ENCODE peak calls at places on chromosomes 12 and 14, in ten cellular contexts. G is left ventricle myocardium inferior, S is cardiac muscle cell, R is IMR-90, W is A549, N is astrocyte, M is right atrium auricular region, H is HepG2, F is heart right ventricle, C is ovary. L is an unnamed sample. For H3K4me1, the result is how much of the 10 kb centered on the place peaks cover.

GRCh38 chr14:31420013-31420318 is 384 bp downstream of the HEATR5A start:
- DNase-seq in C (peak), S (peak), H (peak), F (peak), W (peak), N (no peak), M (peak), G (peak), R (no peak), L (peak)

GRCh38 chr12:27779416-27779815 is 617 bp upstream of the KLHL42 start:
- DNase-seq in F (no peak), N (no peak), H (peak), W (peak), S (no peak), M (no peak), C (peak), G (peak), R (no peak), L (peak)

GRCh38 chr12:81245458-81245857 is 167.6 kb downstream of the ACSS3 start:
- DNase-seq in W (no peak), G (no peak), N (no peak), S (no peak), R (no peak), C (no peak), F (no peak), H (no peak), M (no peak), L (no peak)

GRCh38 chr12:112978163-112979081 is at the start of gene OAS2:
- DNase-seq in G (peak), W (no peak), R (peak), H (peak), C (no peak), F (peak), S (peak), M (peak), N (no peak), L (peak)

GRCh38 chr12:52243774-52244614 is 11.0 kb downstream of the KRT7 start:
- DNase-seq in M (peak), H (peak), G (peak), W (peak), F (peak), S (no peak), N (peak), R (peak), C (peak), L (peak)

GRCh38 chr12:64088431-64089349 is 133.4 kb downstream of the KICS2 start:
- DNase-seq in G (peak), H (peak), W (peak), F (no peak), S (peak), N (peak), M (peak), C (peak), R (peak), L (peak)

GRCh38 chr14:29236401-29236800 is 469.8 kb downstream of the FOXG1 start:
- DNase-seq in N (no peak), F (no peak), H (no peak), G (no peak), S (no peak), R (no peak), C (no peak), W (no peak), M (no peak), L (no peak)

GRCh38 chr12:2339022-2339431 is 286.2 kb downstream of the CACNA1C start:
- DNase-seq in C (no peak), M (no peak), H (no peak), F (no peak), G (no peak), N (peak), R (peak), S (no peak), W (peak), L (peak)

GRCh38 chr14:81565441-81566290 is 32.0 kb upstream of the SEL1L start:
- DNase-seq in N (no peak), M (no peak), C (no peak), H (peak), G (no peak), F (no peak), S (peak), W (peak), R (no peak), L (peak)

GRCh38 chr14:50452285-50452684 is 55.6 kb upstream of the CDKL1 start:
- DNase-seq in N (no peak), R (peak), C (no peak), W (no peak), G (no peak), H (no peak), F (no peak), M (no peak), S (no peak), L (no peak)

GRCh38 chr12:95269892-95270291 is 52.3 kb downstream of the VEZT start:
- DNase-seq in S (no peak), H (no peak), F (no peak), N (no peak), M (no peak), C (no peak), W (no peak), R (no peak), G (no peak), L (no peak)

GRCh38 chr12:43760396-43760795 is 1.6 kb downstream of the IRAK4 start:
- DNase-seq in S (no peak), H (no peak), M (no peak), W (no peak), C (no peak), R (no peak), G (no peak), N (no peak), F (no peak), L (peak)

GRCh38 chr14:69493791-69494190 is 9.3 kb downstream of the PLEKHD1 start:
- DNase-seq in H (no peak), R (no peak), S (no peak), G (no peak), C (no peak), N (no peak), F (no peak), W (no peak), M (no peak), L (no peak)

GRCh38 chr12:51234533-51234932 is 4.1 kb upstream of the DAZAP2 start:
- DNase-seq in S (no peak), R (no peak), C (no peak), W (no peak), M (no peak), N (no peak), H (no peak), G (no peak), F (no peak), L (no peak)

GRCh38 chr14:96583605-96584041 is 81.4 kb downstream of the PAPOLA start:
- DNase-seq in C (no peak), N (no peak), W (no peak), H (no peak), G (no peak), F (no peak), M (peak), S (no peak), R (no peak), L (no peak)

GRCh38 chr12:3492868-3493224 is 1.8 kb downstream of the PRMT8 start:
- DNase-seq in F (no peak), H (no peak), M (no peak), R (no peak), N (no peak), G (no peak), S (peak), W (no peak), C (no peak), L (no peak)

GRCh38 chr12:3490848-3491382 is at the start of gene PRMT8:
- DNase-seq in G (no peak), N (no peak), S (peak), W (no peak), C (no peak), F (no peak), H (no peak), R (no peak), M (no peak), L (no peak)

GRCh38 chr12:3493225-3494049 is 2.4 kb downstream of the PRMT8 start:
- DNase-seq in W (no peak), R (no peak), G (peak), S (peak), N (no peak), H (no peak), C (no peak), F (peak), M (no peak), L (no peak)

GRCh38 chr12:3489057-3489456 is 1.9 kb upstream of the PRMT8 start:
- DNase-seq in H (no peak), S (no peak), M (no peak), N (peak), R (no peak), G (no peak), W (no peak), C (no peak), F (no peak), L (no peak)

GRCh38 chr12:3491938-3492867 is 1.2 kb downstream of the PRMT8 start:
- DNase-seq in H (peak), M (no peak), C (peak), W (peak), F (peak), N (peak), R (peak), S (peak), G (peak), L (no peak)
- H3K4me3 ChIP-seq in H (no peak), M (peak), C (no peak), W (no peak), F (peak), N (no peak), R (no peak), S (peak), G (peak), L (no peak)

GRCh38 chr12:84912191-84913142 is at the start of gene SLC6A15:
- DNase-seq in M (no peak), C (peak), S (peak), N (peak), G (no peak), W (peak), R (peak), F (no peak), H (no peak), L (peak)
- H3K27ac ChIP-seq in M (no peak), C (no peak), S (no peak), N (peak), G (no peak), W (peak), R (no peak), F (no peak), H (no peak), L (no peak)

GRCh38 chr14:64504310-64504896 is at the start of gene ZBTB1:
- DNase-seq in F (peak), C (peak), W (peak), N (peak), M (peak), H (peak), S (peak), G (peak), R (peak), L (peak)
- H3K4me1 ChIP-seq in F (half or more), C (under half), W (half or more), N (under half), M (half or more), H (half or more), S (under half), G (half or more), R (under half), L (under half)

DNA sequence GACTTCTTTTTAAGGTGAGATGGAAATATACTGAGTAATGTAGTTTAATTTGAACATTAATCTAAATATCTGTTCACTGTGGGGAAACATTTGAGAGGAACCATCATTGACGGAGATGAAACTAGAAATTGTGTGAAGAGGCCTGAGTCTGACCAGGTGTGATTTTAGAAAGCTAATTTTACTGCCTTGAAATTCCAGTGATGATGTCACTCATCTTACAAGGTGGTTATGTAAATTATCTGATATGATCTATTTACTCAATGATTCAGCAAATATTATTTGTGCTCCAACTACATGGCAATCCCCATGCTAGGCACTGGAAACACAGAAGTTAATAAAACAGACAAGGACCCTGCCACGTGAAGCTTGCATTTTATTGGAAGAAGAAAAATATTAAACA is 435.7 kb upstream of the DCN start:
- DNase-seq in H (no peak), M (no peak), N (no peak), S (no peak), W (no peak), F (no peak), C (no peak), G (no peak), R (no peak), L (peak)
- H3K4me3 ChIP-seq in H (no peak), M (no peak), N (no peak), S (no peak), W (no peak), F (no peak), C (no peak), G (no peak), R (no peak), L (no peak)